ENCODE peak calls at places on chromosomes 13 and 19, in five cellular contexts. B is CD8-positive, alpha-beta T cell; X is Peyer's patch; U is heart right ventricle; I is IMR-90. V is an unnamed sample.

GRCh38 chr19:49691243-49692101 is 556 bp downstream of the CPT1C start:
- DNase-seq in U (peak; percentile 64), X (no peak), I (peak; percentile 70), B (peak; percentile 26), V (peak; percentile 64)

GRCh38 chr19:39842693-39843435 is 3.3 kb downstream of the FBL start:
- DNase-seq in B (no peak), U (no peak), X (no peak), I (no peak), V (no peak)

GRCh38 chr13:109154146-109154545 is 524.7 kb downstream of the MYO16 start:
- DNase-seq in X (no peak), U (no peak), I (no peak), B (no peak), V (no peak)

GRCh38 chr13:51585696-51586095 is 1.4 kb downstream of the WDFY2 start:
- DNase-seq in B (no peak), X (no peak), U (no peak), I (peak; percentile 62), V (no peak)

GRCh38 chr13:87259479-87260083 is 411.6 kb upstream of the SLITRK5 start:
- DNase-seq in B (no peak), I (no peak), U (no peak), X (no peak), V (no peak)

GRCh38 chr13:104949840-104950805 is 1585.3 kb downstream of the EFNB2 start:
- DNase-seq in X (no peak), U (no peak), B (no peak), I (no peak), V (no peak)

GRCh38 chr13:52785721-52786120 is 46.1 kb upstream of the CNMD start:
- DNase-seq in B (no peak), I (no peak), U (no peak), X (no peak), V (no peak)

GRCh38 chr13:28140433-28141125 is 2.2 kb downstream of the PAN3 start:
- DNase-seq in U (no peak), X (no peak), I (peak; percentile 8), B (no peak), V (no peak)

GRCh38 chr19:38841787-38842438 is 7.9 kb downstream of the HNRNPL start:
- DNase-seq in B (peak; percentile 44), U (no peak), X (no peak), I (no peak), V (no peak)

GRCh38 chr19:38685666-38686529 is 38.4 kb downstream of the ACTN4 start:
- DNase-seq in U (no peak), I (peak; percentile 73), X (no peak), B (no peak), V (no peak)

GRCh38 chr13:69324109-69324886 is 783.3 kb upstream of the ATXN8OS start:
- DNase-seq in B (no peak), U (no peak), X (no peak), I (no peak), V (no peak)

GRCh38 chr19:42033413-42033812 is 36.6 kb downstream of the GRIK5 start:
- DNase-seq in U (no peak), B (no peak), I (no peak), X (no peak), V (no peak)

GRCh38 chr13:90445179-90445578 is 902.3 kb upstream of the MIR17HG start:
- DNase-seq in U (no peak), I (peak; percentile 90), X (no peak), B (no peak), V (no peak)

GRCh38 chr19:53612762-53613526 is 18.9 kb upstream of the DPRX start:
- DNase-seq in B (no peak), U (no peak), X (no peak), I (no peak), V (no peak)
- TF ChIP-seq CTCF in B (no peak), U (no peak), X (no peak), I (no peak), V (no peak)

GRCh38 chr13:57634829-57635165 is 3.3 kb downstream of the PCDH17 start:
- DNase-seq in B (no peak), U (peak; percentile 20), I (no peak), X (peak; percentile 38), V (peak; percentile 17)
- H3K4me3 ChIP-seq in B (no peak overlapping the region), U (peak overlapping the region; percentile 49), I (no peak overlapping the region), X (no peak overlapping the region), V (peak overlapping the region; percentile 11)

DNA sequence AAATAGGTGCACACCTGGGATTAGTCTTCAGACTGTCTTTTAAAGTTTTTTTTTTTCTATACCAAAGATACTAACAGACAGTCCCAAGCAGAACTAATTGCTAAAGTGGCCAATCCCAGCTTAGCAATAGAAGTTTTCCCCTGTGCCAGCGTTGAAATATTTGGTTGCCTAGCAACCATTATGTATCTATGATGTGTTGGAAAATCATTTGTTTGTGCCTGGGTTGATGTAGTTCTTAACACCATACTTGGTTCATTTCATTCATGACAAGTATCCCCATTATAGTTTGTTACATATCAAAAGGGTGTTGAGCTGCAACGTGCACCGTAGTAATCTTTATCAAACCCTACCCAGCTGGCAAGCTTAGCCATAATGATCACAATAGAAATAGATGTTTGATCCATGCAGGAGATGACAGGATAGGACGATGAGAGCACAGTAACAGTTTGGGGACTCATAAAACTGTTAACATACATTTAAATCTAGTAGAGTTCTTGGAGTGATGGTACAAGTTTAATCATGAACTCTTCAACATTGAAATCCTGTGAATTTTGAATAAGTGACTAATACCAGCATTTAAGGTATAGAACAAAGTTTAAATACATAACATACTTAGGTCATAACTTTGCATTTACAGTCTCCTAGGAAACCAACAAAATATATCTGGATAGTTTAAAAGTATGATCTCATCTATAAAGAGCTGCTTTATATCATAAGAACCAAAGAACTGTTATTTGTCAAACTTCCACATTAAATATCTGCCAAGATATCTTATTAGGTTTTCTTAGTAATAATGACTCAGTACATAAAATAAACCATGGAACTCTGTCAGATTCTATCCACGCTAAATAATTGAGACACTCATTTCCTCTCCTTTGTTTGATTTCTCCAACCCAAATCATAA is 73.4 kb downstream of the MBNL2 start:
- DNase-seq in I (peak; percentile 92), B (no peak), U (no peak), X (no peak), V (no peak)
- H3K27ac ChIP-seq in I (no peak overlapping the region), B (no peak overlapping the region), U (peak overlapping the region; percentile 5), X (no peak overlapping the region), V (no peak overlapping the region)

GRCh38 chr13:89361909-89362308 is 1690.7 kb downstream of the SLITRK5 start:
- DNase-seq in X (no peak), B (no peak), U (no peak), I (peak; percentile 0), V (no peak)
- TF ChIP-seq CTCF in X (no peak), B (no peak), U (no peak), I (no peak), V (no peak)

GRCh38 chr13:112710855-112711527 is 21.2 kb downstream of the ATP11A start:
- DNase-seq in B (no peak), I (no peak), X (peak; percentile 30), U (no peak), V (peak; percentile 62)
- H3K4me3 ChIP-seq in B (no peak overlapping the region), I (no peak overlapping the region), X (no peak overlapping the region), U (no peak overlapping the region), V (peak overlapping the region; percentile 19)

DNA sequence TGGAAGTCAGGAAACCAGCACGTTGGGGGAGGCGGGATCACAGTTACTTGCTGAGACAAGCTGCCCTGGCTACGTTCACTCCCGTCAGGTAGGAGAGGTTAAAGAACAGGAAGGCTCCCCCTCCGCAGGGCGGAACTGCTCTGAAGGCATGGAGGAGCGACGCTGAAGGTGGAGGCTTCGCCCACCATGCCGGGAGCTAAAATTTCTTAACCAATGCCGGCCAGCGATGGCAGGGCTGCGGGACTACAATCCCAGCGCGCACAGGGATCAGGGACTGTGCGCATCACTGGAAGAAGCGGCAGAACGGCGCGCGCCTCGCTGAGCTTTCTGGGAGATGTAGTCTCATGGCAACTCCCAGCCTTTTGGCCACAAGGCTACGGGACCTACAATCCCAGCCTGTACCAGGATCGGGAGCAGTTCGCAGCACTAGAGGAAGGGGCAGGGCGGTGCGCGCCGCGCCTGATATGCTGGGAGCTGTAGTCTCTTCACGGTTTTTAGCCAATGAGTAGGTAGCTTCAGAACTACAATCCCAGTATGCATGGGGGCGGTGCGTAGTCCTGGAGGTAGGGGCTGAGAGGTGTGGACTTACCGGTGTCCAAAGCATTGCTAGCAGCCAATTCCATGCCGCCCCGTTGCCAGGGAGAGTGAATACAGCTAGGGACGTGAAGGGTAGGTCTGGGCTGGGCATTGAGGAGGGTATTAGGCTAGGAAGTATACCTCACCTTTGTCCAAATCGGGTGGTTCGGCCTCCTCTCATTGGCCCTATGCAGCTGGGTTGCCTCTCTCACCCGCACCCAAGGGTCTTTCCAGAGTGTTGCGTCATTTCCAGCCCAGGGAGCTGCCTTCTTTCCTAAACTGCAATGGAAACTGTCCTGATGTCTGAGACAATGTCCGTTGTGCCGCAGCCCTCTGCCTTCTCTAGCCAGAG is 12.8 kb upstream of the ZNF682 start:
- DNase-seq in U (peak; percentile 93), X (peak; percentile 89), B (peak; percentile 45), I (peak; percentile 96), V (peak; percentile 94)
- H3K27ac ChIP-seq in U (peak overlapping the region; percentile 79), X (peak overlapping the region; percentile 73), B (peak overlapping the region; percentile 37), I (peak overlapping the region; percentile 41), V (peak overlapping the region; percentile 82)

V was measured in uterus.